ENCODE peak calls at places on chromosomes 12 and 14, in five cellular contexts. B, R, C, K and X are unnamed samples.
A peak's percentile ranks its signal among the peaks of the same experiment; 100 is the strongest.

GRCh38 chr12:4843907-4844306 is 65.8 kb upstream of the KCNA1 start:
- DNase-seq in B (no peak), K (no peak), C (no peak), R (no peak), X (no peak)

GRCh38 chr12:103197725-103198388 is 240.4 kb downstream of the ASCL1 start:
- DNase-seq in B (no peak), C (no peak), R (no peak), K (no peak), X (no peak)

GRCh38 chr12:79547044-79547734 is 143.6 kb downstream of the PAWR start:
- DNase-seq in C (no peak), K (no peak), R (no peak), B (no peak), X (no peak)

GRCh38 chr12:87085286-87085685 is 829.1 kb upstream of the MGAT4C start:
- DNase-seq in K (no peak), R (no peak), C (no peak), B (no peak), X (no peak)

GRCh38 chr12:50081096-50081808 is 3.9 kb upstream of the SMARCD1 start:
- DNase-seq in R (no peak), K (no peak), C (no peak), B (no peak), X (no peak)

GRCh38 chr14:90508536-90509254 is 111.9 kb downstream of the CALM1 start:
- DNase-seq in C (no peak), K (no peak), R (no peak), B (no peak), X (no peak)

GRCh38 chr14:74213907-74214803 is 25.1 kb upstream of the VSX2 start:
- DNase-seq in B (no peak), C (no peak), R (peak; percentile 8), K (no peak), X (no peak)

GRCh38 chr12:98735821-98736220 is 90.7 kb downstream of the APAF1 start:
- DNase-seq in R (no peak), C (no peak), B (no peak), K (no peak), X (no peak)

GRCh38 chr12:58602179-58602578 is 318.1 kb downstream of the LRIG3 start:
- DNase-seq in C (no peak), B (no peak), R (no peak), K (no peak), X (no peak)

GRCh38 chr14:65224799-65225198 is 122.5 kb upstream of the MAX start:
- DNase-seq in R (no peak), B (no peak), K (peak; percentile 88), C (no peak), X (no peak)

GRCh38 chr12:57772429-57773322 is at the start of gene EEF1AKMT3:
- DNase-seq in R (no peak), K (peak; percentile 23), C (no peak), B (no peak), X (peak; percentile 21)

GRCh38 chr12:9798008-9798619 is 29.2 kb upstream of the KLRF1 start:
- DNase-seq in R (peak; percentile 6), C (no peak), K (no peak), B (peak; percentile 49), X (peak; percentile 38)

GRCh38 chr12:12473223-12473622 is 89.4 kb downstream of the DUSP16 start:
- DNase-seq in R (no peak), B (no peak), K (no peak), C (no peak), X (no peak)

GRCh38 chr14:69592923-69593677 is 18.3 kb upstream of the SUSD6 start:
- DNase-seq in K (peak; percentile 81), R (peak; percentile 82), C (peak; percentile 70), B (no peak), X (no peak)

GRCh38 chr12:56160160-56160763 is 2.1 kb downstream of the MYL6 start:
- DNase-seq in K (no peak), B (peak; percentile 57), C (no peak), R (no peak), X (peak; percentile 56)

GRCh38 chr14:106556665-106557289 is 1030.4 kb downstream of the TMEM121 start:
- DNase-seq in B (peak; percentile 59), C (no peak), K (peak; percentile 2), R (peak; percentile 8), X (peak; percentile 75)

GRCh38 chr14:91388551-91388975 is 29.1 kb downstream of the CCDC88C start:
- DNase-seq in R (no peak), C (no peak), K (no peak), B (no peak), X (no peak)

GRCh38 chr14:55846852-55847471 is 267.0 kb downstream of the KTN1 start:
- DNase-seq in C (no peak), B (no peak), R (no peak), K (no peak), X (no peak)

GRCh38 chr12:72036393-72036792 is 97.7 kb downstream of the TPH2 start:
- DNase-seq in R (no peak), K (peak; percentile 15), B (no peak), C (no peak), X (no peak)

GRCh38 chr12:104115587-104115975 is 22.4 kb downstream of the NFYB start:
- DNase-seq in K (peak; percentile 6), B (no peak), R (no peak), C (no peak), X (no peak)

GRCh38 chr12:22287776-22288621 is 46.5 kb downstream of the ST8SIA1 start:
- DNase-seq in R (no peak), C (no peak), B (no peak), K (no peak), X (no peak)

GRCh38 chr14:75432406-75432805 is 4.6 kb downstream of the JDP2 start:
- DNase-seq in R (no peak), K (no peak), B (no peak), C (no peak), X (no peak)

GRCh38 chr12:15978431-15978950 is 67.4 kb downstream of the DERA start:
- DNase-seq in K (no peak), B (no peak), C (no peak), R (no peak), X (no peak)

GRCh38 chr12:66697404-66697803 is 18.5 kb upstream of the GRIP1 start:
- DNase-seq in C (no peak), B (no peak), K (no peak), R (no peak), X (no peak)

GRCh38 chr14:45715946-45716345 is 462.9 kb upstream of the MIS18BP1 start:
- DNase-seq in K (no peak), R (no peak), B (no peak), C (no peak), X (no peak)

GRCh38 chr12:99598785-99599184 is 48.8 kb upstream of the GARIN6 start:
- DNase-seq in K (no peak), R (no peak), B (no peak), C (no peak), X (no peak)

GRCh38 chr12:109972821-109973220 is 23.3 kb downstream of the GIT2 start:
- DNase-seq in B (no peak), K (no peak), R (no peak), C (no peak), X (no peak)

GRCh38 chr14:52356025-52356424 is 41.9 kb downstream of the PTGER2 start:
- DNase-seq in R (peak; percentile 79), B (no peak), K (peak; percentile 21), C (no peak), X (no peak)

GRCh38 chr12:61804301-61804700 is 455.9 kb upstream of the USP15 start:
- DNase-seq in C (no peak), K (no peak), R (no peak), B (no peak), X (no peak)

GRCh38 chr12:288687-289086 is 26.1 kb upstream of the SLC6A13 start:
- DNase-seq in C (no peak), K (no peak), B (no peak), R (no peak), X (no peak)

GRCh38 chr12:115606040-115606439 is 671.5 kb downstream of the MED13L start:
- DNase-seq in B (no peak), R (no peak), C (no peak), K (no peak), X (no peak)

GRCh38 chr14:75297417-75298040 is 18.9 kb downstream of the FOS start:
- DNase-seq in K (no peak), R (no peak), C (no peak), B (no peak), X (no peak)